ENCODE peak calls at places on chromosome 22, in four cellular contexts. G is midbrain, W is Daoy, Z is NCI-H146. A is an unnamed sample.

GRCh38 chr22:49193348-49193747 is 634.3 kb downstream of the BRD1 start:
- DNase-seq in G (no peak), W (no peak), Z (no peak), A (no peak)

GRCh38 chr22:20128902-20129746 is 2.5 kb upstream of the ZDHHC8 start:
- DNase-seq in G (no peak), W (peak; percentile 54), Z (no peak), A (no peak)

GRCh38 chr22:48923909-48924475 is 903.7 kb downstream of the BRD1 start:
- DNase-seq in G (no peak), W (no peak), Z (no peak), A (no peak)

GRCh38 chr22:28909375-28909774 is 26.0 kb downstream of the ZNRF3 start:
- DNase-seq in G (no peak), W (no peak), Z (no peak), A (no peak)

GRCh38 chr22:46262449-46263207 is 515 bp downstream of the PKDREJ start:
- DNase-seq in G (no peak), W (no peak), Z (no peak), A (no peak)

GRCh38 chr22:30079952-30080533 is at the start of gene HORMAD2:
- DNase-seq in G (peak; percentile 46), W (no peak), Z (no peak), A (peak; percentile 20)

GRCh38 chr22:47035443-47035881 is 273.0 kb downstream of the TBC1D22A start:
- DNase-seq in G (no peak), W (no peak), Z (no peak), A (no peak)

GRCh38 chr22:31872209-31872608 is 72.1 kb upstream of the YWHAH start:
- DNase-seq in G (no peak), W (no peak), Z (no peak), A (no peak)

GRCh38 chr22:35559354-35560005 is 18.8 kb downstream of the RASD2 start:
- DNase-seq in G (no peak), W (peak; percentile 63), Z (no peak), A (peak; percentile 63)

GRCh38 chr22:43164636-43165035 is 13.3 kb downstream of the TSPO start:
- DNase-seq in G (no peak), W (no peak), Z (no peak), A (no peak)

GRCh38 chr22:49258107-49259010 is 569.3 kb downstream of the BRD1 start:
- DNase-seq in G (no peak), W (no peak), Z (no peak), A (no peak)

GRCh38 chr22:44550666-44551491 is 52.8 kb upstream of the RTL6 start:
- DNase-seq in G (no peak), W (peak; percentile 87), Z (no peak), A (no peak)

GRCh38 chr22:39356464-39356863 is 6.7 kb downstream of the SYNGR1 start:
- DNase-seq in G (no peak), W (no peak), Z (no peak), A (no peak)

GRCh38 chr22:26494506-26494905 is 10.8 kb downstream of the SRRD start:
- DNase-seq in G (no peak), W (no peak), Z (no peak), A (no peak)

GRCh38 chr22:20432244-20432686 is 5.4 kb downstream of the SCARF2 start:
- DNase-seq in G (no peak), W (no peak), Z (no peak), A (no peak)

GRCh38 chr22:35697142-35697541 is 20.5 kb upstream of the APOL5 start:
- DNase-seq in G (no peak), W (no peak), Z (no peak), A (no peak)

GRCh38 chr22:35995772-35996171 is 32.9 kb downstream of the RBFOX2 start:
- DNase-seq in G (no peak), W (peak; percentile 77), Z (no peak), A (no peak)

GRCh38 chr22:19717691-19718254 is 3.5 kb downstream of the SEPTIN5 start:
- DNase-seq in G (peak; percentile 58), W (peak; percentile 74), Z (peak; percentile 42), A (peak; percentile 58)

GRCh38 chr22:47630741-47631534 is 868.5 kb downstream of the TBC1D22A start:
- DNase-seq in G (no peak), W (peak; percentile 53), Z (peak; percentile 22), A (no peak)

GRCh38 chr22:24938741-24939341 is 7.7 kb downstream of the LHFPL7 start:
- DNase-seq in G (no peak), W (peak; percentile 47), Z (peak; percentile 49), A (no peak)

GRCh38 chr22:29352778-29353177 is 35.6 kb downstream of the AP1B1 start:
- DNase-seq in G (no peak), W (no peak), Z (no peak), A (peak; percentile 78)

GRCh38 chr22:32473388-32473952 is 1.1 kb upstream of the FBXO7 start:
- DNase-seq in G (peak; percentile 73), W (peak; percentile 55), Z (peak; percentile 78), A (peak; percentile 77)

GRCh38 chr22:40216041-40216756 is 38.5 kb downstream of the TNRC6B start:
- DNase-seq in G (no peak), W (no peak), Z (no peak), A (no peak)

GRCh38 chr22:38873469-38874411 is 1.7 kb upstream of the CBX6 start:
- DNase-seq in G (no peak), W (peak; percentile 40), Z (peak; percentile 87), A (no peak)

GRCh38 chr22:49016909-49017768 is 810.5 kb downstream of the BRD1 start:
- DNase-seq in G (no peak), W (no peak), Z (no peak), A (no peak)

GRCh38 chr22:39556970-39557811 is 13.4 kb upstream of the CACNA1I start:
- DNase-seq in G (peak; percentile 41), W (peak; percentile 31), Z (peak; percentile 42), A (peak; percentile 36)